ENCODE peak calls at places on chromosomes 11 and 22, in six cellular contexts. K is lower lobe of right lung; S is choroid plexus epithelial cell; I is epithelial cell of proximal tubule; B is CD8-positive, alpha-beta T cell; L is AG04449. O is an unnamed sample.

GRCh38 chr11:120682866-120683265 is 171.3 kb downstream of the GRIK4 start:
- DNase-seq in K (no peak), S (no peak), I (no peak), B (no peak), L (no peak), O (no peak)

GRCh38 chr11:115930886-115931537 is 426.8 kb upstream of the CADM1 start:
- DNase-seq in K (no peak), S (no peak), I (no peak), B (no peak), L (no peak), O (no peak)

GRCh38 chr22:26848244-26848920 is 191.0 kb downstream of the MIAT start:
- DNase-seq in K (no peak), S (peak; percentile 44), I (no peak), B (no peak), L (no peak), O (peak; percentile 7)

GRCh38 chr11:36385121-36385530 is 89.0 kb downstream of the PRR5L start:
- DNase-seq in K (no peak), S (peak; percentile 74), I (no peak), B (no peak), L (peak; percentile 37), O (no peak)

GRCh38 chr11:57312511-57313021 is 12.2 kb downstream of the TNKS1BP1 start:
- DNase-seq in K (no peak), S (no peak), I (no peak), B (no peak), L (no peak), O (no peak)

GRCh38 chr11:65388731-65389130 is 2.3 kb downstream of the FRMD8 start:
- DNase-seq in K (no peak), S (peak; percentile 27), I (no peak), B (no peak), L (no peak), O (no peak)

GRCh38 chr11:61567286-61568061 is 13.4 kb downstream of the SYT7 start:
- DNase-seq in K (peak; percentile 80), S (peak; percentile 80), I (peak; percentile 13), B (peak; percentile 54), L (no peak), O (peak; percentile 41)

GRCh38 chr11:19756675-19757475 is 44.2 kb downstream of the NAV2 start:
- DNase-seq in K (no peak), S (peak; percentile 50), I (no peak), B (no peak), L (no peak), O (peak; percentile 48)

GRCh38 chr11:61507962-61508824 is at the start of gene LRRC10B:
- DNase-seq in K (peak; percentile 71), S (no peak), I (no peak), B (no peak), L (no peak), O (no peak)

GRCh38 chr11:123653997-123654565 is 343 bp downstream of the SCN3B start:
- DNase-seq in K (peak; percentile 54), S (peak; percentile 55), I (no peak), B (no peak), L (no peak), O (no peak)

GRCh38 chr22:49453816-49454215 is 373.9 kb downstream of the BRD1 start:
- DNase-seq in K (no peak), S (no peak), I (no peak), B (no peak), L (no peak), O (no peak)

GRCh38 chr22:44628273-44628672 is 73.7 kb upstream of the PRR5 start:
- DNase-seq in K (peak; percentile 28), S (no peak), I (no peak), B (no peak), L (no peak), O (no peak)

GRCh38 chr11:65987336-65987735 is 14.6 kb downstream of the EIF1AD start:
- DNase-seq in K (no peak), S (no peak), I (no peak), B (no peak), L (no peak), O (no peak)

GRCh38 chr22:30866811-30867271 is 101.7 kb downstream of the MORC2 start:
- DNase-seq in K (no peak), S (no peak), I (no peak), B (no peak), L (no peak), O (no peak)

GRCh38 chr11:6402061-6402470 is 11.8 kb downstream of the SMPD1 start:
- DNase-seq in K (no peak), S (no peak), I (no peak), B (no peak), L (no peak), O (no peak)

DNA sequence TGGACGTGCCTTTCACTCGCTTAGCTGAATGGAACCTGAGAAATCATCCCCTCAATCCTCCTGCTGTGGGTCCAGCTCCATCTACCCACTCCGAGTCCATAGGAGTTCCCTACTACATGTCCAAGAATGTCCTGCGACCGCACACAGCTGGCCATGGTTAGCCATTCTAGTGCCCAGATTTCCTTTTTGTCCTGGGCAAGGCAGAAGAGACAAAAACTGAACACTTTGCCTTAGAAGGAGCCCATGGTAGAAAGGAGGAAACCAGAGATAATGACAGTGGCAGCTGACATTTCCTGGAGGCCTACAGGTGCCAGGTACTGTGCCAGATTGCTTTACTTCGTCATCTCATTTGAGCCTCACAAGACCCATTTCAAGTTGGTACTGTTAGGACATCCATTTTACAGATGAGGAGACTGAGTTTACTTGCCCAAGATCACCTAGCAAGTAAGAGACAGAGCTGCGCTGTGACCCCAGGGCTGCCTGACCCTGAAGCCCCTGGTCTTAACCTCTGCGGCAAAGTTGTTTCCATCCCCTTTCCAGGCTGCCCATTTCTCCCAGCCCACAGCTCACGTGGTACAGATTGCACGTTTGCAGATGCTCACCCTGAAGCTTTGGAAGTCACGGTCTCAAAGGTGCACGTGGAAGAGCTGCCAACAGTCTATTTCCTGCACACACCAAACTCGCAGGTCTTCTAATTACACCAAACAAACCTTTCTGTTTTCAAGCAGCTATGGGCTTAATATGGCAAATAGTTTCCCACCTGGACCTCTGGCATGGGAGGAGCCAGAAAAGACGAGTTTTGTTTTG is 112.7 kb downstream of the ZBTB16 start:
- DNase-seq in K (no peak), S (no peak), I (no peak), B (no peak), L (no peak), O (no peak)
- H3K4me3 ChIP-seq in K (no peak overlapping the region), S (no peak overlapping the region), I (no peak overlapping the region), B (no peak overlapping the region), L (no peak overlapping the region), O (no peak overlapping the region)

DNA sequence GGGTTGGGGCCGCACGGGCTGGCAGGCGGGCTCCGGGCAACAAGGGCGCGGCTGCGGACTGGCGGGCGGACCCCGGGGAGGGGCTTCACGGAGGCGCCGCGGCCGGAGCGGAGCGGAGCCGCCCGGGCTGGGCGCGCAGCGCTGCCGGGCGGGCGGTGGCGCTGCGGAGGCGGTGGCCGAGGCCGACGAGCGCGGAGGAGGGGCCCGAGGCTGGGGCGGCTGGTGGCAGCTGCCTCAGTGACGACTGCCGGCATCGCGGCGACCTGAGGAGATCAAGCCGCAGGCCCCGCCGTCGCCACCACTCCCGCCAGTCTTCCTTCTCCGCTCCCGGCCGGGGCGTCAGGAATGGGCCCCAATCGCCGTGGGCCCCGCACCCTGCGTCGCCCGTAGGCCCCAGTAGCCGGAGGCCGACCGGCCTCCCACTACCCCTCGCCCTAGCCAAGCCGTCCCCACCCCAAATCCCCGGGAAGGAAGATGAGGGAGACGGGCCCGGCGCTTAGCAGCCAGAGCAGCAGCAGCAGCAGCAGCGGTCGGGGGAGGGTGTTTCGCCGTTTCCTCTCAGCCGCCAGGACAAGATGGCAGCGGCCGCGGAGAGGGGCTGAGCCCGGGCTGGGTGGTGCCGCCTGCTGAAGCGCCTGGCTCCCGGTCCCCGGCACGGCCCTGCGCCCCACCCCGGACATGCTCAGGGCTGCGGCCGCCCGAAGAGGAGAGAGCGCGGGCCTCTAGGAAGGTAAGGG is at the start of gene HIPK3:
- DNase-seq in K (peak; percentile 91), S (peak; percentile 76), I (no peak), B (peak; percentile 63), L (no peak), O (no peak)
- TF ChIP-seq CTCF in K (no peak), S (no peak), I (no peak), B (peak; percentile 15), L (peak; percentile 14), O (no peak)

DNA sequence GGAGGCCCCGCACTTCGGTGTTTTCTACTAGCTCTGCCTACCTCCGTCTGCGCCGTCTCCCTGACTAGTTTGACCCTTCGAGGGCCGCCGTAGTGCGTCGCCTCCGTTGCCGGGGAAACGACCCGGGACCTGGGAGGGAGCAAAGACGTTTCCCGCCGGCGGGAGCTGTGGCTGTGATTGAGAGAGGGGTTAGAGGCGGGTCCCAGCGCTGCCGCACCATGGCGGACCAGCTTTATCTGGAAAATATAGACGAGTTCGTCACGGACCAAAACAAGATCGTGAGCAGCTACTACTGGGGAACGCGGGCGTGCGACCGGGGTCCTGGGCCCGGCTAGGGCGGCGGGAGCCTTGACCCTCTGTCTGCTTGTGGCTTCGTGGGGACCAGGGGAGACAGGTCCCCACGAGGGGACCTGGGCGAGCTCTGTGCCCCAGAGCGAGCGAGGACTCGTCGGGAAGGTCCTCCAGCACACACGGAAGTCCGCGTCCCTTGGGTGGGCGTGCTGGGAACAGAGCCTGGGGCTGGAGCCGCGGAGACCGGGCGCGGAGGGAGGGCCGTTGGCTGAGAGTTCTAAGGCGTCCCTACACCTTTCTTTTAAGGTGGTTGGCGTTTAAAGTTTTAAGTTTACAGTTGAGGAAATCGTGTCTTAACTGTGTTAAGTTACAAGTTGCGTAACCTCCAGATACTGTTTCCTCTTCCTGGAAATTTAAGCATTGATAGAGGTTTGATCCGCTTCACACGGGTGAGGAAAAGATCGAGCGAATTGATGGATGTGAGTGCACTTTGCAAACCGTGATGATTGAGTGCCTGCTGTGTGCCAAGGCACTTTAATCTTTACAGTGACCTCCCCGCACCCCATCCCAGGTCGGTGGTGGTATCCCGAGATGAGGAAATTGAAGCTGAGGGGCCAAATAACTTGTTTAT is at the start of gene POLD3:
- DNase-seq in K (peak; percentile 96), S (peak; percentile 91), I (no peak), B (peak; percentile 92), L (peak; percentile 26), O (peak; percentile 62)
- H3K4me3 ChIP-seq in K (peak within 1 kb of the TSS; percentile 97), S (peak within 1 kb of the TSS; percentile 96), I (peak within 1 kb of the TSS; percentile 100), B (peak within 1 kb of the TSS; percentile 88), L (peak within 1 kb of the TSS; percentile 81), O (peak within 1 kb of the TSS; percentile 94)

GRCh38 chr11:87295237-87295636 is 257.5 kb downstream of the TMEM135 start:
- DNase-seq in K (no peak), S (no peak), I (no peak), B (no peak), L (no peak), O (no peak)

GRCh38 chr11:87292598-87292997 is 254.9 kb downstream of the TMEM135 start:
- DNase-seq in K (no peak), S (no peak), I (no peak), B (no peak), L (no peak), O (no peak)

GRCh38 chr11:87286338-87286737 is 248.6 kb downstream of the TMEM135 start:
- DNase-seq in K (no peak), S (no peak), I (no peak), B (no peak), L (no peak), O (no peak)

GRCh38 chr11:87290304-87290922 is 252.7 kb downstream of the TMEM135 start:
- DNase-seq in K (no peak), S (peak; percentile 81), I (no peak), B (no peak), L (peak; percentile 19), O (no peak)
- TF ChIP-seq CTCF in K (peak; percentile 66), S (peak; percentile 63), I (peak; percentile 62), B (peak; percentile 96), L (peak; percentile 26), O (peak; percentile 39)